ENCODE peak calls at places on chromosomes 16 and 17, in eight cellular contexts. G, Q, M, B, E, C, S and V are unnamed samples.
A peak's percentile ranks its signal among the peaks of the same experiment; 100 is the strongest.

GRCh38 chr17:76076765-76077581 is 2.0 kb upstream of the ZACN start:
- DNase-seq in G (no peak), Q (no peak), M (no peak), B (no peak), E (no peak), C (no peak), S (peak; percentile 79), V (no peak)

GRCh38 chr16:370443-370842 is at the start of gene MRPL28:
- DNase-seq in G (peak; percentile 93), Q (peak; percentile 91), M (peak; percentile 96), B (peak; percentile 94), E (peak; percentile 89), C (peak; percentile 76), S (peak; percentile 98), V (peak; percentile 77)

GRCh38 chr16:85253127-85253941 is 141.1 kb upstream of the CIBAR2 start:
- DNase-seq in G (no peak), Q (peak; percentile 6), M (peak; percentile 65), B (no peak), E (no peak), C (peak; percentile 19), S (peak; percentile 38), V (peak; percentile 29)

GRCh38 chr16:31477220-31478216 is 5.4 kb upstream of the SLC5A2 start:
- DNase-seq in G (peak; percentile 77), Q (peak; percentile 13), M (no peak), B (no peak), E (no peak), C (no peak), S (peak; percentile 38), V (no peak)

GRCh38 chr16:80158766-80159165 is 382.0 kb upstream of the DYNLRB2 start:
- DNase-seq in G (no peak), Q (no peak), M (no peak), B (no peak), E (no peak), C (no peak), S (no peak), V (no peak)

GRCh38 chr17:59369026-59369724 is 37.7 kb downstream of the YPEL2 start:
- DNase-seq in G (no peak), Q (no peak), M (no peak), B (no peak), E (no peak), C (no peak), S (no peak), V (no peak)

GRCh38 chr17:37177234-37177633 is 198.6 kb upstream of the C17orf78 start:
- DNase-seq in G (no peak), Q (no peak), M (no peak), B (peak; percentile 30), E (peak; percentile 51), C (no peak), S (no peak), V (peak; percentile 2)

GRCh38 chr16:638034-638543 is 2.0 kb upstream of the METTL26 start:
- DNase-seq in G (no peak), Q (no peak), M (no peak), B (no peak), E (no peak), C (no peak), S (no peak), V (no peak)

GRCh38 chr16:1602285-1602684 is 9.6 kb downstream of the IFT140 start:
- DNase-seq in G (no peak), Q (no peak), M (no peak), B (no peak), E (no peak), C (no peak), S (no peak), V (no peak)

GRCh38 chr16:87602005-87602790 is at the start of gene JPH3:
- DNase-seq in G (no peak), Q (no peak), M (no peak), B (no peak), E (no peak), C (no peak), S (no peak), V (no peak)

GRCh38 chr17:66481259-66481658 is 178.8 kb downstream of the PRKCA start:
- DNase-seq in G (no peak), Q (no peak), M (no peak), B (no peak), E (no peak), C (no peak), S (no peak), V (no peak)

GRCh38 chr16:13594798-13595197 is 325.2 kb upstream of the ERCC4 start:
- DNase-seq in G (no peak), Q (no peak), M (no peak), B (no peak), E (no peak), C (no peak), S (no peak), V (no peak)

GRCh38 chr16:24580665-24581064 is 41.3 kb downstream of the RBBP6 start:
- DNase-seq in G (no peak), Q (peak; percentile 16), M (no peak), B (no peak), E (no peak), C (no peak), S (no peak), V (no peak)

GRCh38 chr16:67750466-67750865 is 31.4 kb upstream of the GFOD2 start:
- DNase-seq in G (no peak), Q (no peak), M (no peak), B (no peak), E (no peak), C (no peak), S (no peak), V (no peak)

GRCh38 chr17:77651983-77652382 is 306.5 kb upstream of the TNRC6C start:
- DNase-seq in G (no peak), Q (no peak), M (no peak), B (no peak), E (no peak), C (no peak), S (no peak), V (no peak)

GRCh38 chr17:48626470-48627241 is 498 bp upstream of the HOXB9 start:
- DNase-seq in G (no peak), Q (no peak), M (no peak), B (no peak), E (no peak), C (no peak), S (peak; percentile 47), V (no peak)

GRCh38 chr16:11575223-11575589 is 11.5 kb downstream of the LITAF start:
- DNase-seq in G (no peak), Q (no peak), M (no peak), B (no peak), E (no peak), C (no peak), S (no peak), V (no peak)

GRCh38 chr17:36534117-36534880 is at the start of gene MYO19:
- DNase-seq in G (peak; percentile 67), Q (peak; percentile 36), M (peak; percentile 74), B (peak; percentile 62), E (peak; percentile 39), C (no peak), S (peak; percentile 61), V (no peak)

GRCh38 chr17:37490022-37490587 is 414 bp downstream of the DUSP14 start:
- DNase-seq in G (peak; percentile 75), Q (peak; percentile 54), M (peak; percentile 64), B (peak; percentile 47), E (peak; percentile 58), C (peak; percentile 28), S (peak; percentile 85), V (peak; percentile 29)

GRCh38 chr16:11327277-11328171 is 17.7 kb upstream of the RMI2 start:
- DNase-seq in G (no peak), Q (no peak), M (no peak), B (no peak), E (no peak), C (no peak), S (peak; percentile 32), V (no peak)

GRCh38 chr17:83012873-83013778 is 66.3 kb upstream of the METRNL start:
- DNase-seq in G (no peak), Q (no peak), M (peak; percentile 36), B (no peak), E (peak; percentile 80), C (no peak), S (no peak), V (no peak)

GRCh38 chr16:11251525-11252481 is 4.2 kb downstream of the SOCS1 start:
- DNase-seq in G (no peak), Q (no peak), M (no peak), B (no peak), E (no peak), C (peak; percentile 45), S (peak; percentile 96), V (no peak)

GRCh38 chr17:10072086-10072485 is 126.3 kb downstream of the GAS7 start:
- DNase-seq in G (no peak), Q (no peak), M (no peak), B (no peak), E (no peak), C (no peak), S (no peak), V (no peak)

GRCh38 chr17:50531428-50532025 is 1.0 kb upstream of the EPN3 start:
- DNase-seq in G (no peak), Q (no peak), M (no peak), B (no peak), E (no peak), C (no peak), S (no peak), V (no peak)

GRCh38 chr17:70208080-70208794 is 38.9 kb downstream of the KCNJ2 start:
- DNase-seq in G (no peak), Q (no peak), M (no peak), B (no peak), E (no peak), C (no peak), S (no peak), V (no peak)